ENCODE peak calls at places on chromosome 21, in six cellular contexts. X, Q, J, F, Y and I are unnamed samples.

GRCh38 chr21:26469789-26470188 is 103.3 kb downstream of the CYYR1 start:
- DNase-seq in F (peak; percentile 2), J (no peak), Y (peak; percentile 49), X (no peak), Q (no peak), I (no peak)

GRCh38 chr21:38171723-38172344 is 85.0 kb upstream of the KCNJ15 start:
- DNase-seq in X (peak; percentile 81), Q (no peak), F (no peak), Y (peak; percentile 26), J (no peak), I (no peak)

GRCh38 chr21:44780140-44780508 is 21.5 kb downstream of the UBE2G2 start:
- DNase-seq in Q (no peak), X (no peak), F (no peak), J (no peak), Y (no peak), I (no peak)

GRCh38 chr21:25573409-25574206 is 33.7 kb downstream of the MRPL39 start:
- DNase-seq in Y (peak; percentile 32), Q (peak; percentile 29), X (no peak), J (no peak), F (no peak), I (no peak)

GRCh38 chr21:39033878-39034589 is 149.2 kb downstream of the PSMG1 start:
- DNase-seq in Q (no peak), Y (no peak), X (no peak), J (peak; percentile 82), F (peak; percentile 78), I (peak; percentile 94)

GRCh38 chr21:43188712-43189151 is 19.9 kb downstream of the CRYAA start:
- DNase-seq in J (no peak), Q (peak; percentile 30), F (peak; percentile 61), Y (peak; percentile 41), X (no peak), I (peak; percentile 12)

GRCh38 chr21:43303240-43304178 is 123.4 kb downstream of the SIK1 start:
- DNase-seq in X (no peak), Q (no peak), Y (no peak), J (no peak), F (peak; percentile 74), I (no peak)

GRCh38 chr21:29221259-29221744 is 77.4 kb upstream of the BACH1 start:
- DNase-seq in Q (no peak), F (no peak), Y (no peak), J (no peak), X (no peak), I (no peak)

GRCh38 chr21:32812035-32812434 is 40.5 kb upstream of the PAXBP1 start:
- DNase-seq in Q (no peak), J (no peak), X (no peak), Y (no peak), F (peak; percentile 76), I (no peak)

GRCh38 chr21:38804617-38805281 is 980 bp upstream of the ETS2 start:
- DNase-seq in Y (peak; percentile 78), X (peak; percentile 61), J (peak; percentile 89), Q (peak; percentile 48), F (peak; percentile 92), I (peak; percentile 87)

GRCh38 chr21:14955936-14956520 is 108.8 kb downstream of the NRIP1 start:
- DNase-seq in F (no peak), X (no peak), Q (no peak), J (no peak), Y (no peak), I (no peak)

GRCh38 chr21:38712076-38712475 is 93.7 kb upstream of the ETS2 start:
- DNase-seq in F (no peak), X (peak; percentile 78), Y (no peak), Q (no peak), J (no peak), I (peak; percentile 56)

GRCh38 chr21:45542242-45542666 is at the start of gene SLC19A1:
- DNase-seq in X (peak; percentile 34), Y (peak; percentile 62), J (peak; percentile 85), Q (peak; percentile 69), F (peak; percentile 92), I (peak; percentile 60)

GRCh38 chr21:15592271-15592860 is 137.4 kb upstream of the USP25 start:
- DNase-seq in X (no peak), F (no peak), Q (no peak), Y (no peak), J (no peak), I (no peak)

GRCh38 chr21:43211085-43212071 is 42.6 kb downstream of the CRYAA start:
- DNase-seq in J (peak; percentile 82), F (peak; percentile 82), Q (peak; percentile 16), Y (peak; percentile 81), X (peak; percentile 59), I (peak; percentile 80)

GRCh38 chr21:31570824-31571425 is 88.6 kb upstream of the SOD1 start:
- DNase-seq in X (no peak), F (no peak), J (no peak), Y (no peak), Q (no peak), I (no peak)

GRCh38 chr21:40793057-40793456 is 53.9 kb downstream of the DSCAM start:
- DNase-seq in X (no peak), J (no peak), Q (no peak), Y (no peak), F (no peak), I (no peak)

GRCh38 chr21:44509539-44509938 is 30.5 kb downstream of the KRTAP10-1 start:
- DNase-seq in Q (no peak), F (peak; percentile 91), X (no peak), Y (no peak), J (peak; percentile 88), I (peak; percentile 46)

GRCh38 chr21:42674351-42674940 is 21.0 kb downstream of the PDE9A start:
- DNase-seq in Y (no peak), F (peak; percentile 86), Q (no peak), J (no peak), X (peak; percentile 84), I (no peak)

GRCh38 chr21:42118121-42118795 is 47.1 kb downstream of the UMODL1 start:
- DNase-seq in J (no peak), F (no peak), Q (no peak), X (no peak), Y (no peak), I (no peak)

GRCh38 chr21:38236232-38236631 is 20.6 kb upstream of the KCNJ15 start:
- DNase-seq in Q (no peak), J (no peak), Y (no peak), F (no peak), X (no peak), I (no peak)

GRCh38 chr21:37074195-37074510 is 1.1 kb downstream of the TTC3 start:
- DNase-seq in Y (peak; percentile 60), Q (peak; percentile 20), X (no peak), J (no peak), F (no peak), I (peak; percentile 49)

GRCh38 chr21:30348506-30348905 is at the start of gene KRTAP23-1:
- DNase-seq in F (no peak), Y (no peak), J (no peak), Q (no peak), X (no peak), I (no peak)

GRCh38 chr21:28127390-28127789 is 865.3 kb downstream of the LTN1 start:
- DNase-seq in X (no peak), Y (no peak), J (no peak), F (no peak), Q (no peak), I (no peak)
- H3K27ac ChIP-seq in X (no peak overlapping the region), Y (no peak overlapping the region), J (no peak overlapping the region), F (no peak overlapping the region), Q (no peak overlapping the region), I (no peak overlapping the region)

GRCh38 chr21:35136106-35136505 is 87.0 kb upstream of the RUNX1 start:
- DNase-seq in Y (no peak), Q (no peak), F (no peak), J (no peak), X (no peak), I (no peak)

GRCh38 chr21:35139382-35139715 is 90.2 kb upstream of the RUNX1 start:
- DNase-seq in J (no peak), Y (no peak), X (no peak), F (no peak), Q (no peak), I (no peak)

GRCh38 chr21:35136586-35137254 is 87.6 kb upstream of the RUNX1 start:
- DNase-seq in F (no peak), X (no peak), Q (no peak), Y (no peak), J (no peak), I (peak; percentile 22)

GRCh38 chr21:35142036-35142825 is 93.1 kb upstream of the RUNX1 start:
- DNase-seq in X (no peak), F (no peak), J (no peak), Q (no peak), Y (no peak), I (no peak)

DNA sequence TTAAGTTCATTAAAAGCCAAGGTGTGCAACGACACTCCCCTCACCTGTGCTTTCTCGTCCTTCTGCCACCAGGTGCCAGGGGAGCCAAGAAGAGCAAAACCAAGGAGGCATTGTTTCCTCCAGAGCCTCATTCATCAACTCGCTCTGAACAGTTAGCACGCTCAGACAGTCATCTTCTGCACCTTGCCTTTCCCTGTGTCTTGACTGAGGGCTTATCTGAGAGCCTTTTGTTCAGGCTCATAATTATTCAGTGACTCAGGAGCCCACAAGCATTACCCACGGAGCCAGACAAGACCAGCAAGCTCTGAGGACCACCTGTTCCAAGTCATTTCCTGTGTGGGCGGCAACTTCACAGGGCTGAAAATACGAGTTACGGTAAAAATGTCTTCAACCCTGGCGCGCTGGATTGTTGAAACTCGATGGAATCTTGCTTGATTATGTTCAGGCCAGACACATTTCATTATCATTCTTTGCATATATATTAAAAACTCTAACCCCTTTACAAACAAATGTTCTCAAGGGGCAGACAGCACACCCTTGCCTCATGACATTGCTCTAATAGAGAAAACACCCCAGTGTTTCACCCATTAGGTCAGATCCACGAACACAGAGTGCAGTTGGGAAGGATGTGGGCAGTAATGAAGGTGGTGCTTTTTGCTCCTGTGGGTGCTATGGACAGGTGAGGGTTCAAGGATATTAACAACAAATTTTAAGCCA is 89.7 kb upstream of the RUNX1 start:
- DNase-seq in F (no peak), J (no peak), Y (no peak), Q (peak; percentile 53), X (no peak), I (no peak)
- H3K27me3 ChIP-seq in F (no peaks in the 10 kb centered on the region), J (no peaks in the 10 kb centered on the region), Y (no peaks in the 10 kb centered on the region), Q (no peaks in the 10 kb centered on the region), X (no peaks in the 10 kb centered on the region), I (no peaks in the 10 kb centered on the region)

GRCh38 chr21:9767592-9768375 is 753.6 kb upstream of the TPTE start:
- DNase-seq in Q (no peak), J (no peak), F (peak; percentile 73), X (no peak), Y (no peak), I (no peak)
- H3K9me3 ChIP-seq in Q (no peaks in the 10 kb centered on the region), J (peaks cover 13% of the 10 kb centered on the region), F (no peaks in the 10 kb centered on the region), X (peaks cover 93% of the 10 kb centered on the region), Y (no peaks in the 10 kb centered on the region), I (peaks cover 14% of the 10 kb centered on the region)

DNA sequence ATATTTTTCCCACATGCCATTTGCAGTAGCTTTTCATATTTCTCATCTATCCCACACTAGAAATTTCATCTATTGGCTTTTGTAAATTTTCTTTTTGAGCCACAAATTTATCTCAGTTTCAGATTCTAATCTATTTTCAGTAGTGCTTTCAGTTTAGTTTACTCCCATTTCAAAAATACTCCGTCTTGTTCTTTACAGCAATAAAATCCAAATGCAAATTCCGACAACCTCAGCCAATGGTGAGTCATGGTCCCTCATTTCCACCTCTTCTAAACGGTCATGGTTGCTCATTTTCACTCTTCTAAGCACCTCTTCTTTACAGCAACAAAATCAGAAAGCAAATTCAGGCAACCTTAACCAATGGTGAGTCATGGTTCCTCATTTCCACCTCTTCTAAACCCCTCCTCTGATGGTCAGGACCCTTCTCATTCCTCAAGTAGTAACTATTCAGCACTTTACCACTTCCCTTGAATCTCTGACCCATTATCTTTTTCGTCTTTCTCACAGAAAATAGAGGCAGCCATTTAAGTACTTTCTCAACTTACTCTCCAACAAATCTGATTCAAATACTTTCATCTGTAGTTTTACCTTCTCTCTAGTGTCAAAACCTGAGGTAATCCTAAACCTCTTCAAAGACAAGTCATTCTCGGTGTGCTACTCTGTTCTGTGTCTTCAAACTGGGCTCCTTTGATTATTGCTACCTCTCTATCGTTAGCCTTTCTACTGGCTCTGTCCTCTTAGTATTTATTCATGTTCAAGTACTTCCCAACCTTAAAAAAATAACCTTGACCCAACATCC is 34.4 kb downstream of the C21orf91 start:
- DNase-seq in Y (no peak), Q (no peak), J (no peak), F (no peak), X (no peak), I (no peak)
- H3K27ac ChIP-seq in Y (no peak overlapping the region), Q (peak overlapping the region; percentile 29), J (peak overlapping the region; percentile 19), F (no peak overlapping the region), X (no peak overlapping the region), I (peak overlapping the region; percentile 34)